ENCODE peak calls at places on chromosomes 2 and 18, in five cellular contexts. H, A, W, K and Y are unnamed samples.

GRCh38 chr2:10835052-10835970 is 22.7 kb upstream of the PDIA6 start:
- DNase-seq in A (peak), H (peak), W (peak), K (peak), Y (peak)

GRCh38 chr2:71702971-71703898 is 249.9 kb downstream of the DYSF start:
- DNase-seq in H (no peak), A (no peak), K (no peak), W (no peak), Y (no peak)

GRCh38 chr2:221025397-221025796 is 546.7 kb downstream of the EPHA4 start:
- DNase-seq in H (peak), K (no peak), W (no peak), A (no peak), Y (peak)

GRCh38 chr2:122164964-122165363 is 409.5 kb downstream of the TSN start:
- DNase-seq in K (no peak), H (no peak), A (no peak), W (no peak), Y (no peak)

GRCh38 chr2:64645014-64645418 is 8.7 kb downstream of the SERTAD2 start:
- DNase-seq in A (no peak), W (peak), H (peak), K (peak), Y (no peak)

GRCh38 chr18:57107141-57107832 is 39.6 kb upstream of the BOD1L2 start:
- DNase-seq in A (no peak), K (no peak), W (peak), H (peak), Y (no peak)

GRCh38 chr2:15145046-15145817 is 415.9 kb downstream of the NBAS start:
- DNase-seq in H (peak), W (no peak), K (no peak), A (no peak), Y (no peak)

GRCh38 chr2:27561060-27561459 is 21.8 kb upstream of the ZNF512 start:
- DNase-seq in W (no peak), A (no peak), K (no peak), H (no peak), Y (no peak)

GRCh38 chr2:66334237-66335054 is 100.5 kb upstream of the MEIS1 start:
- DNase-seq in H (peak), K (no peak), W (no peak), A (no peak), Y (no peak)

GRCh38 chr2:193670478-193670877 is 1475.7 kb upstream of the TMEFF2 start:
- DNase-seq in H (no peak), A (no peak), W (no peak), K (no peak), Y (no peak)

GRCh38 chr2:239498576-239498975 is 97.8 kb upstream of the HDAC4 start:
- DNase-seq in H (no peak), A (no peak), K (no peak), W (no peak), Y (no peak)

GRCh38 chr18:79596451-79597175 is 83.0 kb upstream of the CTDP1 start:
- DNase-seq in W (no peak), H (no peak), K (no peak), A (no peak), Y (no peak)

GRCh38 chr2:88170472-88170892 is 336 bp downstream of the THNSL2 start:
- DNase-seq in W (peak), H (no peak), K (no peak), A (no peak), Y (no peak)

GRCh38 chr2:168185583-168186274 is 61.7 kb downstream of the STK39 start:
- DNase-seq in A (no peak), H (no peak), K (no peak), W (no peak), Y (no peak)

GRCh38 chr2:242032780-242033656 is 163.5 kb downstream of the RTP5 start:
- DNase-seq in W (no peak), A (no peak), H (no peak), K (no peak), Y (no peak)

GRCh38 chr18:39414009-39414700 is 1848.6 kb upstream of the CELF4 start:
- DNase-seq in W (peak), A (no peak), K (no peak), H (peak), Y (no peak)

GRCh38 chr2:64742678-64743077 is 89.0 kb upstream of the SERTAD2 start:
- DNase-seq in K (no peak), W (no peak), H (no peak), A (no peak), Y (no peak)

GRCh38 chr2:237669628-237670351 is 42.4 kb downstream of the LRRFIP1 start:
- DNase-seq in K (peak), W (peak), A (no peak), H (peak), Y (no peak)

GRCh38 chr2:27086722-27087446 is at the start of gene KHK:
- DNase-seq in K (no peak), W (peak), H (peak), A (no peak), Y (no peak)

GRCh38 chr2:32064021-32064678 is 794 bp downstream of the SPAST start:
- DNase-seq in H (peak), K (no peak), W (peak), A (no peak), Y (no peak)

GRCh38 chr2:217367464-217367863 is 507.6 kb upstream of the TNP1 start:
- DNase-seq in A (no peak), H (peak), K (no peak), W (no peak), Y (no peak)

GRCh38 chr18:76604642-76605240 is 109.7 kb upstream of the ZNF516 start:
- DNase-seq in K (no peak), A (no peak), H (no peak), W (no peak), Y (no peak)

GRCh38 chr2:160394153-160394552 is 99.5 kb downstream of the RBMS1 start:
- DNase-seq in W (no peak), K (peak), H (peak), A (no peak), Y (no peak)

GRCh38 chr2:226677080-226677479 is 122.5 kb downstream of the IRS1 start:
- DNase-seq in W (no peak), K (no peak), H (no peak), A (no peak), Y (no peak)

GRCh38 chr2:56077352-56077915 is 106.4 kb upstream of the CCDC85A start:
- DNase-seq in W (peak), K (no peak), A (no peak), H (peak), Y (no peak)

GRCh38 chr2:28390241-28390856 is 2.3 kb upstream of the FOSL2 start:
- DNase-seq in W (peak), A (peak), K (peak), H (peak), Y (peak)

GRCh38 chr2:3519255-3520190 is at the start of gene ADI1:
- DNase-seq in W (peak), A (peak), H (peak), K (peak), Y (peak)

GRCh38 chr18:3246636-3247242 is 862 bp upstream of the MYL12A start:
- DNase-seq in K (peak), H (no peak), A (no peak), W (no peak), Y (peak)

GRCh38 chr2:88641330-88641729 is 14.1 kb upstream of the EIF2AK3 start:
- DNase-seq in K (no peak), A (no peak), W (no peak), H (no peak), Y (no peak)

GRCh38 chr2:207394203-207394741 is 135.5 kb upstream of the CREB1 start:
- DNase-seq in A (no peak), W (no peak), H (peak), K (no peak), Y (no peak)

GRCh38 chr2:180943275-180943674 is 37.1 kb upstream of the UBE2E3 start:
- DNase-seq in A (no peak), K (no peak), H (no peak), W (no peak), Y (no peak)

GRCh38 chr2:42101641-42102605 is 54.1 kb downstream of the PKDCC start:
- DNase-seq in A (peak), W (peak), K (peak), H (peak), Y (peak)

GRCh38 chr2:222569826-222570225 is 86.1 kb downstream of the FARSB start:
- DNase-seq in A (no peak), H (peak), W (peak), K (no peak), Y (no peak)

GRCh38 chr2:149213764-149214493 is 116.5 kb upstream of the LYPD6 start:
- DNase-seq in K (no peak), H (no peak), W (no peak), A (no peak), Y (no peak)

GRCh38 chr2:239267411-239267941 is 133.3 kb downstream of the HDAC4 start:
- DNase-seq in A (peak), K (peak), W (peak), H (peak), Y (peak)

GRCh38 chr18:9091066-9091476 is 11.4 kb upstream of the NDUFV2 start:
- DNase-seq in W (no peak), K (no peak), A (peak), H (no peak), Y (no peak)